ENCODE peak calls at places on chromosomes 16 and 17, in six cellular contexts. One of them, this sample, is unnamed.

GRCh38 chr16:48430890-48431289 is 45.7 kb upstream of the SIAH1 start:
- DNase-seq in A549: no peak
- DNase-seq in heart left ventricle: no peak
- DNase-seq in CD8-positive, alpha-beta T cell: no peak
- DNase-seq in omental fat pad: no peak
- DNase-seq in cardiac muscle cell: no peak
- DNase-seq in this sample: no peak

GRCh38 chr16:54446639-54447038 is 160.1 kb upstream of the IRX3 start:
- DNase-seq in A549: no peak
- DNase-seq in heart left ventricle: peak
- DNase-seq in CD8-positive, alpha-beta T cell: no peak
- DNase-seq in omental fat pad: no peak
- DNase-seq in cardiac muscle cell: no peak
- DNase-seq in this sample: no peak

GRCh38 chr17:79176792-79177601 is 102.4 kb downstream of the ENGASE start:
- DNase-seq in A549: no peak
- DNase-seq in heart left ventricle: no peak
- DNase-seq in CD8-positive, alpha-beta T cell: no peak
- DNase-seq in omental fat pad: no peak
- DNase-seq in cardiac muscle cell: no peak
- DNase-seq in this sample: no peak

GRCh38 chr16:73000020-73000906 is 47.7 kb downstream of the ZFHX3 start:
- DNase-seq in A549: no peak
- DNase-seq in heart left ventricle: peak
- DNase-seq in CD8-positive, alpha-beta T cell: no peak
- DNase-seq in omental fat pad: no peak
- DNase-seq in cardiac muscle cell: no peak
- DNase-seq in this sample: no peak

GRCh38 chr16:87955302-87956168 is 4.3 kb downstream of the BANP start:
- DNase-seq in A549: no peak
- DNase-seq in heart left ventricle: no peak
- DNase-seq in CD8-positive, alpha-beta T cell: no peak
- DNase-seq in omental fat pad: no peak
- DNase-seq in cardiac muscle cell: no peak
- DNase-seq in this sample: no peak

GRCh38 chr17:64063766-64064224 is 43.4 kb upstream of the ICAM2 start:
- DNase-seq in A549: peak
- DNase-seq in heart left ventricle: peak
- DNase-seq in CD8-positive, alpha-beta T cell: peak
- DNase-seq in omental fat pad: no peak
- DNase-seq in cardiac muscle cell: peak
- DNase-seq in this sample: peak

GRCh38 chr16:21302454-21302853 is 24.4 kb upstream of the CRYM start:
- DNase-seq in A549: no peak
- DNase-seq in heart left ventricle: no peak
- DNase-seq in CD8-positive, alpha-beta T cell: no peak
- DNase-seq in omental fat pad: no peak
- DNase-seq in cardiac muscle cell: no peak
- DNase-seq in this sample: no peak

GRCh38 chr17:29291163-29291752 is 2.7 kb downstream of the NUFIP2 start:
- DNase-seq in A549: peak
- DNase-seq in heart left ventricle: no peak
- DNase-seq in CD8-positive, alpha-beta T cell: no peak
- DNase-seq in omental fat pad: no peak
- DNase-seq in cardiac muscle cell: peak
- DNase-seq in this sample: peak

GRCh38 chr17:22266231-22266630 is 573.9 kb downstream of the KCNJ18 start:
- DNase-seq in A549: no peak
- DNase-seq in heart left ventricle: no peak
- DNase-seq in CD8-positive, alpha-beta T cell: no peak
- DNase-seq in omental fat pad: no peak
- DNase-seq in cardiac muscle cell: no peak
- DNase-seq in this sample: no peak

GRCh38 chr16:78684655-78685400 is 585.4 kb downstream of the WWOX start:
- DNase-seq in A549: no peak
- DNase-seq in heart left ventricle: peak
- DNase-seq in CD8-positive, alpha-beta T cell: no peak
- DNase-seq in omental fat pad: no peak
- DNase-seq in cardiac muscle cell: no peak
- DNase-seq in this sample: no peak

GRCh38 chr17:49361129-49361901 is 735 bp downstream of the ZNF652 start:
- DNase-seq in A549: peak
- DNase-seq in heart left ventricle: peak
- DNase-seq in CD8-positive, alpha-beta T cell: peak
- DNase-seq in omental fat pad: no peak
- DNase-seq in cardiac muscle cell: peak
- DNase-seq in this sample: no peak

GRCh38 chr17:72661093-72661944 is 431.2 kb downstream of the SLC39A11 start:
- DNase-seq in A549: no peak
- DNase-seq in heart left ventricle: no peak
- DNase-seq in CD8-positive, alpha-beta T cell: no peak
- DNase-seq in omental fat pad: no peak
- DNase-seq in cardiac muscle cell: no peak
- DNase-seq in this sample: no peak

GRCh38 chr17:17324616-17325015 is 21.4 kb downstream of the NT5M start:
- DNase-seq in A549: no peak
- DNase-seq in heart left ventricle: no peak
- DNase-seq in CD8-positive, alpha-beta T cell: no peak
- DNase-seq in omental fat pad: no peak
- DNase-seq in cardiac muscle cell: no peak
- DNase-seq in this sample: no peak

GRCh38 chr17:17693253-17693954 is 12.1 kb downstream of the RAI1 start:
- DNase-seq in A549: no peak
- DNase-seq in heart left ventricle: peak
- DNase-seq in CD8-positive, alpha-beta T cell: no peak
- DNase-seq in omental fat pad: no peak
- DNase-seq in cardiac muscle cell: peak
- DNase-seq in this sample: peak

GRCh38 chr16:49737541-49737940 is 118.4 kb downstream of the ZNF423 start:
- DNase-seq in A549: no peak
- DNase-seq in heart left ventricle: no peak
- DNase-seq in CD8-positive, alpha-beta T cell: no peak
- DNase-seq in omental fat pad: no peak
- DNase-seq in cardiac muscle cell: no peak
- DNase-seq in this sample: no peak

GRCh38 chr17:41271858-41272257 is 3.6 kb upstream of the KRTAP9-7 start:
- DNase-seq in A549: no peak
- DNase-seq in heart left ventricle: no peak
- DNase-seq in CD8-positive, alpha-beta T cell: no peak
- DNase-seq in omental fat pad: no peak
- DNase-seq in cardiac muscle cell: no peak
- DNase-seq in this sample: no peak

GRCh38 chr17:43212641-43213490 is 1.2 kb downstream of the TMEM106A start:
- DNase-seq in A549: no peak
- DNase-seq in heart left ventricle: no peak
- DNase-seq in CD8-positive, alpha-beta T cell: no peak
- DNase-seq in omental fat pad: no peak
- DNase-seq in cardiac muscle cell: no peak
- DNase-seq in this sample: no peak

GRCh38 chr16:85878875-85879274 is 20.1 kb upstream of the IRF8 start:
- DNase-seq in A549: no peak
- DNase-seq in heart left ventricle: no peak
- DNase-seq in CD8-positive, alpha-beta T cell: no peak
- DNase-seq in omental fat pad: no peak
- DNase-seq in cardiac muscle cell: no peak
- DNase-seq in this sample: peak

GRCh38 chr17:1181769-1182137 is 2.0 kb upstream of the ABR start:
- DNase-seq in A549: no peak
- DNase-seq in heart left ventricle: no peak
- DNase-seq in CD8-positive, alpha-beta T cell: no peak
- DNase-seq in omental fat pad: no peak
- DNase-seq in cardiac muscle cell: no peak
- DNase-seq in this sample: no peak

GRCh38 chr16:4327782-4328579 is 12.1 kb downstream of the GLIS2 start:
- DNase-seq in A549: no peak
- DNase-seq in heart left ventricle: peak
- DNase-seq in CD8-positive, alpha-beta T cell: peak
- DNase-seq in omental fat pad: no peak
- DNase-seq in cardiac muscle cell: peak
- DNase-seq in this sample: peak

GRCh38 chr17:28406478-28406824 is 439 bp upstream of the SLC46A1 start:
- DNase-seq in A549: no peak
- DNase-seq in heart left ventricle: no peak
- DNase-seq in CD8-positive, alpha-beta T cell: no peak
- DNase-seq in omental fat pad: no peak
- DNase-seq in cardiac muscle cell: no peak
- DNase-seq in this sample: no peak

GRCh38 chr17:66255112-66255511 is 25.9 kb upstream of the APOH start:
- DNase-seq in A549: no peak
- DNase-seq in heart left ventricle: peak
- DNase-seq in CD8-positive, alpha-beta T cell: no peak
- DNase-seq in omental fat pad: no peak
- DNase-seq in cardiac muscle cell: peak
- DNase-seq in this sample: peak

GRCh38 chr16:84258266-84258665 is 18.5 kb upstream of the KCNG4 start:
- DNase-seq in A549: no peak
- DNase-seq in heart left ventricle: no peak
- DNase-seq in CD8-positive, alpha-beta T cell: no peak
- DNase-seq in omental fat pad: no peak
- DNase-seq in cardiac muscle cell: no peak
- DNase-seq in this sample: no peak

GRCh38 chr17:60155427-60155814 is 5.6 kb downstream of the CA4 start:
- DNase-seq in A549: no peak
- DNase-seq in heart left ventricle: no peak
- DNase-seq in CD8-positive, alpha-beta T cell: no peak
- DNase-seq in omental fat pad: no peak
- DNase-seq in cardiac muscle cell: no peak
- DNase-seq in this sample: no peak

DNA sequence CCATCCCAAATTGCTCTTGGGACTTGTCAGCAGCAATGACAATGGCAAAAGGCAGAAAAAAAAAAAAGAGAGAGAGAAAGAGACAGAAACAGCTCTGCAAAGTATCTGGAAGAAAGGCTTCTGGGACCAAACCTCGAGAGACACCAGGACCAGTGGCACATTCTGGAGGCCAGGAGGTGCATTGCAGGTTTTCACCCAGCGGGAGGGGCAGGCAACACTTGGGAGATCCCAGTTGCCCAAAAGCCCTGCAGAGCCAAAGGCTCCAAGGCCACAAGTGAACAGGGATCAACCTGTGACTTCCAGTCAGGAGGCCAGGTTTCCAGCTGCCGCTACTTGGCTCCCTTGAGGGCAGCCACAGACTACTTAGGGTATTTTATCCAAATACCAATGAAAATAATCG is 110.8 kb upstream of the CDH5 start:
- DNase-seq in A549: no peak
- DNase-seq in heart left ventricle: no peak
- DNase-seq in CD8-positive, alpha-beta T cell: no peak
- DNase-seq in omental fat pad: no peak
- DNase-seq in cardiac muscle cell: no peak
- DNase-seq in this sample: no peak
- TF ChIP-seq CTCF in A549: no peak
- TF ChIP-seq CTCF in heart left ventricle: no peak
- TF ChIP-seq CTCF in CD8-positive, alpha-beta T cell: no peak
- TF ChIP-seq CTCF in omental fat pad: no peak
- TF ChIP-seq CTCF in cardiac muscle cell: no peak
- TF ChIP-seq CTCF in this sample: no peak

DNA sequence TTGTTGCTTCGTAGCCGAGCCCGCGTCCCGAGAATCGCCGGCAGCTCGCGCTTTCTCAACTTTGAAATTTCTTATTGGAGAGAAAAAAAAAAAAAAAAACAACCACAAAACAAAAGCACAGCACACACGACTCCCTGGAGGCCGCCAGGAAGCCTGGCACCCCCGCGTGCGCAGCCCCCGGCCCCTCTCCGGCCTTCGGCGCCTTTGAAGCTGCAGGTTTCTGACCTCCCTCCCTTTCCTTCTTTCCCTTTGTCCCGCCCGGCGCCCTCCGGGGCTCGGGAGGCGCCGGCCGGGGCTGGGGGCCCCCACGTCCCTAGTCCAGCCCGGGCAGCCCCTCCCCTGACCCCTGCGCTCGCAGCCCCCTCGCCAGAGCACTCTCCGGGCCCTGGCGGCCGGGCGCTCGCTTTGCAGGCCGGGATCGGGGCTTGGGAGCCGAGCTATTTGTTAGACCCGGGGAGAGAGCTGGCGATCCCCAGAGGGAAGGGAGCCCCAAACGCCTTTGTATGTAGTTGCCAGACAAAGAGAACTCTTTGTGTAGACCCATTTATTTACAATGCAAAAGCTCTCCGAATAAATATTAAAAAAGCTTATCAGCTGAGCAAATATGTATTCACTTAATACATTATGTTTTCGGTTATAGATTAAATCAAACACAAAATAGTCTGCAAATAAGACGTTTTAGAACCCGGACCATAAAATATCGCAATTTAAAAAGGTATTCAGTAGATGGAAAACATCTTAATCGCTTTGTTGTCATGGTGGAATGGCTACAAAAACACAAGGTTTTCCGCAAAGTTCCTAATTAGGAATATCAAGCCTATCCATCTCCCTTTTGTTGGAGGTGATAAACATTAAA is 2.3 kb downstream of the BAHCC1 start:
- DNase-seq in A549: peak
- DNase-seq in heart left ventricle: no peak
- DNase-seq in CD8-positive, alpha-beta T cell: no peak
- DNase-seq in omental fat pad: no peak
- DNase-seq in cardiac muscle cell: peak
- DNase-seq in this sample: peak
- TF ChIP-seq CTCF in A549: no peak
- TF ChIP-seq CTCF in heart left ventricle: peak
- TF ChIP-seq CTCF in CD8-positive, alpha-beta T cell: no peak
- TF ChIP-seq CTCF in omental fat pad: no peak
- TF ChIP-seq CTCF in cardiac muscle cell: peak
- TF ChIP-seq CTCF in this sample: peak

DNA sequence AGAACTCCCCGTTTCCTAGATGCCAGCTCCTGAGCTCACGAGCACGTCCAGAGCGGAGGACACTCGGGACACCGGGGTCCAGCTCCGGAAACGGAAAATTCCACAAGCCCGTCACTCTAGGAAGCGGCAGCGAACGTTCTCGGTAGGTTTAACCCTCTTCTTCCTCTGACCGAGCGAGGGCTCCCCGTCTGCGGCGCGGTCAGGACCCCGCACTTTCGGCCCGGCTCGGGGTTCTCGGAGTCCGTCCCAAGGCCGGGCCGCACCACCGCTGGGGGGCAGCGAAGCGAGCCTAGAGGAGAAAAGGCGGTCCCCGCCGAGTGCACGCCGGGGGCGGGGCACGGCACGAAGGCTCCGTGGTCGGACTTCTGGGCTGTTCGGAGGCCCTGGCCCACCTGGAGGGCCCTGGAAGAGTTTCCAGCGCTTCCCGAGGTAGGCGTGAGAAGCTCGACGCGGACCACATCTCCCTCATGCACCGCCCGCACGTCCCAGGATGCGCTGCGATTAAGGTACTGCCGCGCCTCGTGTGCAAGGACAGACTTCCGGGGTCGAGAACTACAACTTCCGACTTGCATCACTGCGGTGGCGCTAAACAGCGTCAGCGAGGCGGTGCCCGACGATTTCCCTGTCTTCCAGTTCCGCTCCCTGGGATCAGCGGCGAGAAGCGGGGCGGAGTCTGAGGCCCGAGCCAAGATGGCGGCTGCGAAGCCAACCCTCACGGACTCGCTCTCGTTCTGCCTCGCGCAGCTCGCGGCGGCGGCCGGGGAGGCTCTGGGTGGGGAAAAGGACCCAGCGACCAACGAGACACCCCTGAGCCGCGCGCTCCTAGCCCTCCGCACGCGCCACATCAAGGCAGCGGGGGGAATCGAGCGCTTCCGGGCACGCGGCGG is at the start of gene ARMC5:
- DNase-seq in A549: peak
- DNase-seq in heart left ventricle: peak
- DNase-seq in CD8-positive, alpha-beta T cell: peak
- DNase-seq in omental fat pad: peak
- DNase-seq in cardiac muscle cell: peak
- DNase-seq in this sample: peak
- TF ChIP-seq CTCF in A549: peak
- TF ChIP-seq CTCF in heart left ventricle: peak
- TF ChIP-seq CTCF in CD8-positive, alpha-beta T cell: peak
- TF ChIP-seq CTCF in omental fat pad: no peak
- TF ChIP-seq CTCF in cardiac muscle cell: peak
- TF ChIP-seq CTCF in this sample: no peak

GRCh38 chr16:12356622-12357365 is 380.3 kb downstream of the SNX29 start:
- DNase-seq in A549: no peak
- DNase-seq in heart left ventricle: no peak
- DNase-seq in CD8-positive, alpha-beta T cell: no peak
- DNase-seq in omental fat pad: no peak
- DNase-seq in cardiac muscle cell: no peak
- DNase-seq in this sample: no peak
- TF ChIP-seq CTCF in A549: no peak
- TF ChIP-seq CTCF in heart left ventricle: no peak
- TF ChIP-seq CTCF in CD8-positive, alpha-beta T cell: no peak
- TF ChIP-seq CTCF in omental fat pad: no peak
- TF ChIP-seq CTCF in cardiac muscle cell: no peak
- TF ChIP-seq CTCF in this sample: no peak

This sample was measured in endothelial cell.